ENCODE peak calls at places on chromosomes 12 and 14, in ten cellular contexts. P is AG10803; D is ovary; N is neuronal stem cell; G is HAP-1; E is effector memory CD4-positive, alpha-beta T cell; O is fibroblast of mammary gland; L is fibroblast of lung; U is PC-3; V is astrocyte. K is an unnamed sample.

GRCh38 chr12:67646775-67647174 is 1.8 kb upstream of the DYRK2 start:
- DNase-seq in E (no peak), O (no peak), U (no peak), D (no peak), V (no peak), N (no peak), L (no peak), P (no peak), G (no peak), K (no peak)

GRCh38 chr14:32779845-32780244 is 158.8 kb upstream of the NPAS3 start:
- DNase-seq in V (no peak), E (no peak), G (no peak), O (peak), L (no peak), P (no peak), D (no peak), U (no peak), N (no peak), K (no peak)

GRCh38 chr12:46487567-46488131 is 115.1 kb upstream of the SLC38A2 start:
- DNase-seq in N (no peak), G (no peak), P (no peak), L (no peak), V (no peak), D (no peak), O (no peak), U (no peak), E (no peak), K (no peak)

GRCh38 chr14:99230271-99231141 is 41.5 kb downstream of the BCL11B start:
- DNase-seq in D (no peak), O (no peak), G (no peak), V (no peak), U (no peak), L (no peak), N (no peak), E (peak), P (peak), K (no peak)

GRCh38 chr12:10849425-10849878 is at the start of gene PRR4:
- DNase-seq in L (no peak), N (no peak), O (no peak), U (peak), P (no peak), V (peak), G (no peak), E (no peak), D (no peak), K (no peak)

GRCh38 chr12:5996459-5996858 is 51.4 kb upstream of the ANO2 start:
- DNase-seq in N (no peak), O (peak), E (no peak), L (no peak), V (no peak), P (no peak), G (no peak), U (no peak), D (no peak), K (no peak)

GRCh38 chr14:24913026-24913425 is 136.9 kb downstream of the STXBP6 start:
- DNase-seq in E (no peak), V (peak), G (no peak), O (no peak), D (no peak), P (peak), L (no peak), N (no peak), U (no peak), K (no peak)

GRCh38 chr12:15688838-15689237 is 100.3 kb downstream of the EPS8 start:
- DNase-seq in L (peak), V (no peak), O (no peak), U (no peak), E (no peak), N (no peak), P (no peak), G (no peak), D (no peak), K (no peak)

GRCh38 chr12:84763112-84763511 is 149.5 kb downstream of the SLC6A15 start:
- DNase-seq in P (peak), L (peak), G (no peak), E (no peak), U (no peak), N (no peak), D (no peak), V (peak), O (peak), K (peak)

GRCh38 chr12:68113644-68114043 is 45.9 kb downstream of the IFNG start:
- DNase-seq in G (no peak), N (no peak), E (no peak), D (no peak), O (no peak), L (no peak), V (no peak), P (no peak), U (peak), K (no peak)

GRCh38 chr14:99554184-99554583 is 49.8 kb downstream of the CCDC85C start:
- DNase-seq in E (no peak), G (no peak), D (no peak), V (no peak), O (no peak), L (no peak), P (no peak), U (no peak), N (no peak), K (no peak)

GRCh38 chr12:84585996-84586395 is 326.6 kb downstream of the SLC6A15 start:
- DNase-seq in G (no peak), O (peak), V (peak), N (no peak), L (no peak), E (no peak), D (no peak), U (peak), P (peak), K (peak)

GRCh38 chr14:67167420-67168109 is 21.7 kb upstream of the GARIN2 start:
- DNase-seq in O (no peak), V (peak), E (no peak), D (no peak), N (no peak), P (peak), L (no peak), G (peak), U (peak), K (no peak)

GRCh38 chr12:122422769-122423257 is 344 bp upstream of the CLIP1 start:
- DNase-seq in O (peak), D (peak), V (peak), U (peak), E (no peak), N (peak), L (peak), G (no peak), P (peak), K (no peak)

GRCh38 chr12:57372233-57372632 is 58.6 kb downstream of the R3HDM2 start:
- DNase-seq in N (no peak), G (no peak), U (no peak), E (no peak), P (peak), V (peak), D (no peak), O (no peak), L (peak), K (peak)

GRCh38 chr12:26277511-26278246 is 82.3 kb downstream of the SSPN start:
- DNase-seq in P (peak), L (no peak), G (no peak), V (peak), U (no peak), N (no peak), D (no peak), E (no peak), O (peak), K (no peak)

GRCh38 chr14:53900499-53900898 is 56.1 kb downstream of the BMP4 start:
- DNase-seq in O (peak), E (no peak), D (no peak), V (no peak), N (no peak), U (no peak), L (peak), P (peak), G (no peak), K (no peak)

GRCh38 chr14:89576132-89576923 is 159.3 kb upstream of the FOXN3 start:
- DNase-seq in U (no peak), P (no peak), E (no peak), N (no peak), O (no peak), D (no peak), L (peak), G (no peak), V (no peak), K (peak)

GRCh38 chr14:59632381-59632780 is 55.8 kb upstream of the CCDC175 start:
- DNase-seq in N (peak), U (peak), L (peak), V (peak), O (peak), D (no peak), G (no peak), E (no peak), P (no peak), K (peak)

GRCh38 chr12:123388218-123388947 is 4.5 kb downstream of the KMT5A start:
- DNase-seq in V (peak), L (peak), D (peak), E (peak), U (peak), O (peak), P (peak), G (peak), N (peak), K (peak)

GRCh38 chr12:104057771-104058197 is 6.5 kb upstream of the HCFC2 start:
- DNase-seq in V (no peak), G (no peak), O (peak), P (no peak), N (no peak), L (peak), E (no peak), U (peak), D (no peak), K (no peak)

GRCh38 chr12:108918960-108919642 is 39.2 kb downstream of the DAO start:
- DNase-seq in V (no peak), L (no peak), O (no peak), U (no peak), D (no peak), P (no peak), G (no peak), N (no peak), E (no peak), K (no peak)

GRCh38 chr14:22882529-22883190 is 362 bp upstream of the REM2 start:
- DNase-seq in P (peak), U (peak), G (no peak), V (peak), N (no peak), L (peak), D (no peak), O (peak), E (peak), K (peak)

GRCh38 chr14:95872777-95873176 is 3.9 kb upstream of the TUNAR start:
- DNase-seq in E (no peak), P (no peak), L (no peak), G (no peak), O (no peak), V (no peak), U (no peak), N (no peak), D (no peak), K (no peak)

GRCh38 chr14:95876769-95877490 is at the start of gene TUNAR:
- DNase-seq in V (no peak), E (no peak), O (no peak), N (peak), L (no peak), U (no peak), G (peak), D (no peak), P (no peak), K (no peak)

GRCh38 chr14:95877633-95878032 is 1.0 kb downstream of the TUNAR start:
- DNase-seq in V (no peak), E (no peak), U (no peak), G (no peak), N (no peak), D (no peak), O (no peak), P (no peak), L (no peak), K (no peak)

GRCh38 chr14:95871531-95871930 is 5.1 kb upstream of the TUNAR start:
- DNase-seq in P (no peak), V (no peak), N (no peak), D (no peak), O (no peak), U (no peak), L (no peak), E (no peak), G (no peak), K (no peak)

GRCh38 chr14:95875831-95876768 is 532 bp upstream of the TUNAR start:
- DNase-seq in U (no peak), V (no peak), G (peak), E (no peak), P (no peak), O (no peak), D (no peak), N (peak), L (no peak), K (no peak)
- H3K4me3 ChIP-seq in U (no peak), V (peak), G (peak), E (no peak), P (no peak), O (no peak), D (no peak), N (peak), L (no peak), K (no peak)

DNA sequence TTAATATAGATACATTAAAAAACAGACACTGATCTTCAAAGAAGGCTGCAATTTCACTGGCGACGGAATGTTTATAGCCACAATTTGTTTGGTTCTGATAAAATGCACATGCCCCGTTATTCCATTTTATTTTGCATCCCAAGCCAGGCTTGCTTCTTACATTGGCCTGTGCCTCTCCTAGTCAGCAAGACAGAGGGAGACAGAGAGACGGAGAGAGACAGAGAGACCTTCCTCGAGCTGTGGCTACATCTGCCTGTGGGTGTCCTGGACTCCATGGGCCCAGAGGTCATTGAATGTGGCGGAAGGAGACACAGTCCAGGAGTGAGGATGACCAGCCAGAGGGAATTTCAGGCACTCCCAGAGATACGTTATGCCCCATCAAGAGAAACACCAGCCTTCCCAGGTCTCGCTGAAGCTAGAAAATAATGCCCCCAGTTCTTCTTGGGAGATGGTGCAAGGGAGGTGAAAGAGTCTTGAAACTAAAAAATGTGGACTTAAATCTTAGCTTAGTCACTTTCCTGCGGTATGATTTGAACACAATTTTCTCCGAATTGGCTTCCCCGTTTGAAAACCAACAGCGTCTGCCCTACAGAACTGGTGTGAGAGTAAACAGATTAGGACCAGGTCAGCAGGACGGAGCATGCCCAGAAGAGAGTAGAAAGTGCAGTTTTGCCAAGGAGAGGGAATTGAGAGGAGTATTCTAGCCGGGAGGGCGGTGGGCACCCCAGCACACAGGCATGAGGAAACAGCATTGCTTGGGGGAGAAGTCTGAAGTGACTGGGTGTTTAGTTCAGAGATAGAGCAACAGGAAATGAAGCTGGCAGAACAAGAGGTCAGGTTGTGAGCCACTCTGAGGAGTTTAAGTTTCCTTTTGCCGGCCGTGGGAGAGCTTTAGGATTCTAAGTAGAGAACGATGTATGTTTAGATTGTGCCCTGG is 926.9 kb downstream of the VRK1 start:
- DNase-seq in U (no peak), V (no peak), P (no peak), G (no peak), E (no peak), O (no peak), L (no peak), D (no peak), N (no peak), K (no peak)
- H3K4me3 ChIP-seq in U (peak), V (no peak), P (no peak), G (no peak), E (peak), O (no peak), L (no peak), D (no peak), N (no peak), K (no peak)

GRCh38 chr12:53752192-53752601 is 418 bp upstream of the CISTR start:
- DNase-seq in L (no peak), E (no peak), O (no peak), G (no peak), N (no peak), U (no peak), V (no peak), P (no peak), D (no peak), K (no peak)
- H3K4me3 ChIP-seq in L (no peak), E (peak), O (no peak), G (no peak), N (no peak), U (no peak), V (no peak), P (no peak), D (peak), K (no peak)

DNA sequence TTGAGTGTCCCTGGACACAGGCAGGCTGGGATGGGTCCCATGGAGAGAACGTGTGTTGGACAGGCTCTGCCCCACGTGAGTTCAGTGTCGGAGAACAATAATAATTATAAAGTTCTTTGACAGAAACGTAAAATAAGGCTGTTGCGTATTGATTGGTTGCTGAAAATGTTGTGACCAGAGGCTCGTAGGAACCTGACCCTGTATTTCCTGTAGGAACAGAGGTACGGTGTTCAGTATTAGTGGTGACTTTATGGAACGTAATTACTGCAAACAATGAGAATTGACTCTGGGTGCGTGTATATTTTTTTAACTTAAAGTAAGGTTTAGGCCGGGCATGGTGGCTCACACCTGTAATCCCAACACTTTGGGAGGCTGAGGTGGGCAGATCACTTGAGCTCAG is 7.8 kb downstream of the MTA1 start:
- DNase-seq in D (no peak), U (no peak), G (no peak), P (no peak), V (no peak), E (no peak), N (no peak), L (no peak), O (no peak), K (no peak)
- H3K4me3 ChIP-seq in D (no peak), U (no peak), G (no peak), P (no peak), V (no peak), E (no peak), N (no peak), L (no peak), O (no peak), K (no peak)

K was measured in brain microvascular endothelial cell.